ENCODE peak calls at places on chromosome 19, in eight cellular contexts. J is neural progenitor cell; T is T follicular helper cell; G is A172; M is COR-L47; L is nucleus accumbens; S is Right ventricle myocardium superior; E is stimulated activated CD8-positive, alpha-beta memory T cell treated with anti-CD3 and anti-CD28 coated beads, Interleukin-12 subunit alpha, Interleukin-12 subunit beta, amount 100 ng/mL, for 4 hours. D is an unnamed sample.

GRCh38 chr19:492091-492531 is 4.2 kb upstream of the MADCAM1 start:
- DNase-seq in L (no peak), E (no peak), G (no peak), T (peak; percentile 58), M (no peak), S (no peak), J (no peak), D (no peak)

GRCh38 chr19:40750035-40750284 is 317 bp downstream of the ACTMAP start:
- DNase-seq in J (no peak), T (no peak), M (no peak), L (no peak), S (no peak), G (peak; percentile 30), E (no peak), D (no peak)

GRCh38 chr19:50046649-50047503 is 21.1 kb downstream of the ZNF473 start:
- DNase-seq in L (peak; percentile 35), T (peak; percentile 55), S (peak; percentile 72), E (peak; percentile 11), M (peak; percentile 19), G (peak; percentile 37), J (no peak), D (peak; percentile 70)

GRCh38 chr19:54190942-54191670 is at the start of gene TSEN34:
- DNase-seq in G (peak; percentile 83), L (peak; percentile 95), T (peak; percentile 82), E (peak; percentile 85), J (peak; percentile 92), M (peak; percentile 73), S (peak; percentile 93), D (no peak)

GRCh38 chr19:47004012-47004465 is 15.6 kb upstream of the NPAS1 start:
- DNase-seq in J (no peak), G (no peak), E (no peak), S (no peak), L (no peak), T (no peak), M (no peak), D (no peak)

GRCh38 chr19:39824143-39825092 is 9.5 kb downstream of the DYRK1B start:
- DNase-seq in T (peak; percentile 85), G (peak; percentile 89), J (peak; percentile 96), L (peak; percentile 95), E (peak; percentile 65), S (peak; percentile 90), M (peak; percentile 96), D (peak; percentile 98)

GRCh38 chr19:38024991-38025716 is 118.1 kb downstream of the SIPA1L3 start:
- DNase-seq in J (no peak), T (no peak), G (peak; percentile 25), L (no peak), S (no peak), E (no peak), M (no peak), D (peak; percentile 45)

GRCh38 chr19:19956431-19957075 is 55.8 kb downstream of the ZNF93 start:
- DNase-seq in M (no peak), S (no peak), L (no peak), T (no peak), J (peak; percentile 87), E (no peak), G (no peak), D (peak; percentile 5)

GRCh38 chr19:55642153-55643002 is 1.1 kb upstream of the ZNF581 start:
- DNase-seq in J (peak; percentile 57), E (no peak), S (peak; percentile 47), M (no peak), G (no peak), L (no peak), T (no peak), D (no peak)

GRCh38 chr19:4896372-4896771 is 6.3 kb downstream of the ARRDC5 start:
- DNase-seq in L (no peak), M (no peak), S (no peak), G (peak; percentile 57), J (no peak), T (no peak), E (no peak), D (no peak)

GRCh38 chr19:36151144-36152051 is 849 bp downstream of the COX7A1 start:
- DNase-seq in M (no peak), T (no peak), E (no peak), G (no peak), J (no peak), S (peak; percentile 75), L (no peak), D (no peak)

GRCh38 chr19:29934257-29934656 is 7.8 kb upstream of the URI1 start:
- DNase-seq in G (no peak), S (no peak), E (no peak), J (no peak), M (no peak), T (no peak), L (no peak), D (no peak)

GRCh38 chr19:5790573-5791520 is at the start of gene DUS3L:
- DNase-seq in T (peak; percentile 94), E (peak; percentile 87), G (peak; percentile 97), L (peak; percentile 95), M (peak; percentile 98), S (peak; percentile 98), J (peak; percentile 99), D (peak; percentile 98)

GRCh38 chr19:29129148-29129547 is 83.8 kb downstream of the UQCRFS1 start:
- DNase-seq in T (no peak), M (no peak), E (no peak), S (no peak), J (no peak), L (no peak), G (no peak), D (no peak)

GRCh38 chr19:35544110-35544802 is 1.2 kb upstream of the TMEM147 start:
- DNase-seq in L (no peak), E (no peak), M (no peak), G (no peak), T (no peak), S (no peak), J (no peak), D (no peak)

GRCh38 chr19:44003461-44004134 is 841 bp downstream of the ZNF230 start:
- DNase-seq in M (peak; percentile 1), E (no peak), J (peak; percentile 33), L (no peak), G (no peak), S (no peak), T (no peak), D (peak; percentile 1)

GRCh38 chr19:46660601-46661019 is 372 bp downstream of the DACT3 start:
- DNase-seq in J (peak; percentile 55), M (no peak), T (no peak), L (peak; percentile 69), S (no peak), E (no peak), G (no peak), D (peak; percentile 39)

GRCh38 chr19:30006206-30006605 is 64.2 kb downstream of the URI1 start:
- DNase-seq in J (no peak), S (no peak), L (no peak), M (no peak), E (no peak), T (no peak), G (no peak), D (no peak)

GRCh38 chr19:35742121-35742724 is at the start of gene IGFLR1:
- DNase-seq in S (no peak), L (no peak), J (no peak), E (peak; percentile 54), G (no peak), T (peak; percentile 48), M (no peak), D (peak; percentile 55)

GRCh38 chr19:42270346-42271044 is 1.4 kb downstream of the CIC start:
- DNase-seq in T (peak; percentile 74), E (peak; percentile 30), G (peak; percentile 86), L (no peak), M (peak; percentile 54), S (peak; percentile 68), J (no peak), D (peak; percentile 71)

D was measured in globus pallidus.